ENCODE peak calls at places on chromosomes 11 and 22, in ten cellular contexts. One of them, this sample, is unnamed.
A peak's percentile ranks its signal among the peaks of the same experiment; 100 is the strongest.

GRCh38 chr11:67648140-67648795 is 2.3 kb downstream of the ACY3 start:
- DNase-seq in activated CD8-positive, alpha-beta memory T cell treated with anti-CD3 and anti-CD28 coated beads for 4 hours: no peak
- DNase-seq in sciatic nerve: no peak
- DNase-seq in stimulated activated CD8-positive, alpha-beta memory T cell treated with anti-CD3 and anti-CD28 coated beads, Interleukin-15, amount 100 ng/mL, for 48 hours: peak; percentile 33
- DNase-seq in hypothalamus: no peak
- DNase-seq in T-helper 2 cell: peak; percentile 36
- DNase-seq in non-pigmented ciliary epithelial cell: no peak
- DNase-seq in fibroblast of the conjunctiva: no peak
- DNase-seq in fibroblast of lung: no peak
- DNase-seq in NCI-H1436: peak; percentile 53
- DNase-seq in this sample: no peak

GRCh38 chr11:16925495-16926065 is 88.6 kb downstream of the PLEKHA7 start:
- DNase-seq in activated CD8-positive, alpha-beta memory T cell treated with anti-CD3 and anti-CD28 coated beads for 4 hours: no peak
- DNase-seq in sciatic nerve: peak; percentile 67
- DNase-seq in stimulated activated CD8-positive, alpha-beta memory T cell treated with anti-CD3 and anti-CD28 coated beads, Interleukin-15, amount 100 ng/mL, for 48 hours: no peak
- DNase-seq in hypothalamus: no peak
- DNase-seq in T-helper 2 cell: no peak
- DNase-seq in non-pigmented ciliary epithelial cell: no peak
- DNase-seq in fibroblast of the conjunctiva: no peak
- DNase-seq in fibroblast of lung: peak; percentile 49
- DNase-seq in NCI-H1436: no peak
- DNase-seq in this sample: no peak

GRCh38 chr22:46043339-46043738 is 66.4 kb upstream of the WNT7B start:
- DNase-seq in activated CD8-positive, alpha-beta memory T cell treated with anti-CD3 and anti-CD28 coated beads for 4 hours: no peak
- DNase-seq in sciatic nerve: peak; percentile 62
- DNase-seq in stimulated activated CD8-positive, alpha-beta memory T cell treated with anti-CD3 and anti-CD28 coated beads, Interleukin-15, amount 100 ng/mL, for 48 hours: no peak
- DNase-seq in hypothalamus: no peak
- DNase-seq in T-helper 2 cell: no peak
- DNase-seq in non-pigmented ciliary epithelial cell: no peak
- DNase-seq in fibroblast of the conjunctiva: no peak
- DNase-seq in fibroblast of lung: no peak
- DNase-seq in NCI-H1436: no peak
- DNase-seq in this sample: no peak

GRCh38 chr22:39658806-39659463 is 88.4 kb downstream of the CACNA1I start:
- DNase-seq in activated CD8-positive, alpha-beta memory T cell treated with anti-CD3 and anti-CD28 coated beads for 4 hours: no peak
- DNase-seq in sciatic nerve: no peak
- DNase-seq in stimulated activated CD8-positive, alpha-beta memory T cell treated with anti-CD3 and anti-CD28 coated beads, Interleukin-15, amount 100 ng/mL, for 48 hours: no peak
- DNase-seq in hypothalamus: no peak
- DNase-seq in T-helper 2 cell: no peak
- DNase-seq in non-pigmented ciliary epithelial cell: no peak
- DNase-seq in fibroblast of the conjunctiva: no peak
- DNase-seq in fibroblast of lung: no peak
- DNase-seq in NCI-H1436: no peak
- DNase-seq in this sample: no peak

GRCh38 chr11:128840137-128840536 is 27.0 kb downstream of the KCNJ1 start:
- DNase-seq in activated CD8-positive, alpha-beta memory T cell treated with anti-CD3 and anti-CD28 coated beads for 4 hours: no peak
- DNase-seq in sciatic nerve: no peak
- DNase-seq in stimulated activated CD8-positive, alpha-beta memory T cell treated with anti-CD3 and anti-CD28 coated beads, Interleukin-15, amount 100 ng/mL, for 48 hours: no peak
- DNase-seq in hypothalamus: no peak
- DNase-seq in T-helper 2 cell: no peak
- DNase-seq in non-pigmented ciliary epithelial cell: no peak
- DNase-seq in fibroblast of the conjunctiva: no peak
- DNase-seq in fibroblast of lung: no peak
- DNase-seq in NCI-H1436: no peak
- DNase-seq in this sample: no peak

GRCh38 chr11:7281083-7281482 is 29.4 kb downstream of the SYT9 start:
- DNase-seq in activated CD8-positive, alpha-beta memory T cell treated with anti-CD3 and anti-CD28 coated beads for 4 hours: no peak
- DNase-seq in sciatic nerve: no peak
- DNase-seq in stimulated activated CD8-positive, alpha-beta memory T cell treated with anti-CD3 and anti-CD28 coated beads, Interleukin-15, amount 100 ng/mL, for 48 hours: no peak
- DNase-seq in hypothalamus: no peak
- DNase-seq in T-helper 2 cell: no peak
- DNase-seq in non-pigmented ciliary epithelial cell: peak; percentile 8
- DNase-seq in fibroblast of the conjunctiva: no peak
- DNase-seq in fibroblast of lung: peak; percentile 2
- DNase-seq in NCI-H1436: no peak
- DNase-seq in this sample: no peak

GRCh38 chr22:22215659-22216449 is 28.7 kb upstream of the VPREB1 start:
- DNase-seq in activated CD8-positive, alpha-beta memory T cell treated with anti-CD3 and anti-CD28 coated beads for 4 hours: no peak
- DNase-seq in sciatic nerve: no peak
- DNase-seq in stimulated activated CD8-positive, alpha-beta memory T cell treated with anti-CD3 and anti-CD28 coated beads, Interleukin-15, amount 100 ng/mL, for 48 hours: no peak
- DNase-seq in hypothalamus: no peak
- DNase-seq in T-helper 2 cell: no peak
- DNase-seq in non-pigmented ciliary epithelial cell: no peak
- DNase-seq in fibroblast of the conjunctiva: no peak
- DNase-seq in fibroblast of lung: no peak
- DNase-seq in NCI-H1436: no peak
- DNase-seq in this sample: no peak

GRCh38 chr11:85806876-85807275 is 4.1 kb downstream of the SYTL2 start:
- DNase-seq in activated CD8-positive, alpha-beta memory T cell treated with anti-CD3 and anti-CD28 coated beads for 4 hours: no peak
- DNase-seq in sciatic nerve: no peak
- DNase-seq in stimulated activated CD8-positive, alpha-beta memory T cell treated with anti-CD3 and anti-CD28 coated beads, Interleukin-15, amount 100 ng/mL, for 48 hours: no peak
- DNase-seq in hypothalamus: no peak
- DNase-seq in T-helper 2 cell: no peak
- DNase-seq in non-pigmented ciliary epithelial cell: no peak
- DNase-seq in fibroblast of the conjunctiva: no peak
- DNase-seq in fibroblast of lung: no peak
- DNase-seq in NCI-H1436: peak; percentile 66
- DNase-seq in this sample: no peak

GRCh38 chr22:37898441-37899181 is 7.5 kb upstream of the MICALL1 start:
- DNase-seq in activated CD8-positive, alpha-beta memory T cell treated with anti-CD3 and anti-CD28 coated beads for 4 hours: no peak
- DNase-seq in sciatic nerve: no peak
- DNase-seq in stimulated activated CD8-positive, alpha-beta memory T cell treated with anti-CD3 and anti-CD28 coated beads, Interleukin-15, amount 100 ng/mL, for 48 hours: no peak
- DNase-seq in hypothalamus: no peak
- DNase-seq in T-helper 2 cell: no peak
- DNase-seq in non-pigmented ciliary epithelial cell: no peak
- DNase-seq in fibroblast of the conjunctiva: no peak
- DNase-seq in fibroblast of lung: peak; percentile 59
- DNase-seq in NCI-H1436: no peak
- DNase-seq in this sample: no peak

GRCh38 chr11:7251836-7252682 is at the start of gene SYT9:
- DNase-seq in activated CD8-positive, alpha-beta memory T cell treated with anti-CD3 and anti-CD28 coated beads for 4 hours: no peak
- DNase-seq in sciatic nerve: peak; percentile 54
- DNase-seq in stimulated activated CD8-positive, alpha-beta memory T cell treated with anti-CD3 and anti-CD28 coated beads, Interleukin-15, amount 100 ng/mL, for 48 hours: peak; percentile 6
- DNase-seq in hypothalamus: peak; percentile 76
- DNase-seq in T-helper 2 cell: no peak
- DNase-seq in non-pigmented ciliary epithelial cell: no peak
- DNase-seq in fibroblast of the conjunctiva: no peak
- DNase-seq in fibroblast of lung: peak; percentile 19
- DNase-seq in NCI-H1436: no peak
- DNase-seq in this sample: no peak

GRCh38 chr22:38754247-38755154 is 1.3 kb downstream of the SUN2 start:
- DNase-seq in activated CD8-positive, alpha-beta memory T cell treated with anti-CD3 and anti-CD28 coated beads for 4 hours: no peak
- DNase-seq in sciatic nerve: no peak
- DNase-seq in stimulated activated CD8-positive, alpha-beta memory T cell treated with anti-CD3 and anti-CD28 coated beads, Interleukin-15, amount 100 ng/mL, for 48 hours: no peak
- DNase-seq in hypothalamus: peak; percentile 49
- DNase-seq in T-helper 2 cell: no peak
- DNase-seq in non-pigmented ciliary epithelial cell: no peak
- DNase-seq in fibroblast of the conjunctiva: peak; percentile 39
- DNase-seq in fibroblast of lung: peak; percentile 73
- DNase-seq in NCI-H1436: no peak
- DNase-seq in this sample: no peak

GRCh38 chr22:38017272-38017920 is 33.0 kb upstream of the SOX10 start:
- DNase-seq in activated CD8-positive, alpha-beta memory T cell treated with anti-CD3 and anti-CD28 coated beads for 4 hours: no peak
- DNase-seq in sciatic nerve: peak; percentile 93
- DNase-seq in stimulated activated CD8-positive, alpha-beta memory T cell treated with anti-CD3 and anti-CD28 coated beads, Interleukin-15, amount 100 ng/mL, for 48 hours: no peak
- DNase-seq in hypothalamus: peak; percentile 76
- DNase-seq in T-helper 2 cell: no peak
- DNase-seq in non-pigmented ciliary epithelial cell: no peak
- DNase-seq in fibroblast of the conjunctiva: peak; percentile 63
- DNase-seq in fibroblast of lung: peak; percentile 54
- DNase-seq in NCI-H1436: no peak
- DNase-seq in this sample: no peak

GRCh38 chr11:9530901-9531625 is 42.4 kb upstream of the WEE1 start:
- DNase-seq in activated CD8-positive, alpha-beta memory T cell treated with anti-CD3 and anti-CD28 coated beads for 4 hours: no peak
- DNase-seq in sciatic nerve: no peak
- DNase-seq in stimulated activated CD8-positive, alpha-beta memory T cell treated with anti-CD3 and anti-CD28 coated beads, Interleukin-15, amount 100 ng/mL, for 48 hours: no peak
- DNase-seq in hypothalamus: no peak
- DNase-seq in T-helper 2 cell: no peak
- DNase-seq in non-pigmented ciliary epithelial cell: no peak
- DNase-seq in fibroblast of the conjunctiva: no peak
- DNase-seq in fibroblast of lung: no peak
- DNase-seq in NCI-H1436: no peak
- DNase-seq in this sample: no peak